ENCODE peak calls at places on chromosomes 5 and 9, in four cellular contexts. I, O, F and E are unnamed samples.

GRCh38 chr9:83327750-83328622 is 210.2 kb downstream of the FRMD3 start:
- DNase-seq in F (no peak), I (no peak), O (no peak), E (no peak)

GRCh38 chr9:8845808-8846207 is 1046.2 kb upstream of the DMAC1 start:
- DNase-seq in O (no peak), I (no peak), F (no peak), E (no peak)

GRCh38 chr5:125044491-125045282 is 298.2 kb upstream of the ZNF608 start:
- DNase-seq in F (no peak), I (no peak), O (no peak), E (no peak)

GRCh38 chr5:154202379-154203260 is 12.1 kb downstream of the GALNT10 start:
- DNase-seq in O (peak), F (no peak), I (no peak), E (no peak)

GRCh38 chr5:80246995-80247729 is 8.7 kb downstream of the SERINC5 start:
- DNase-seq in O (no peak), I (peak), F (peak), E (peak)

GRCh38 chr9:27701664-27702063 is 128.4 kb upstream of the C9orf72 start:
- DNase-seq in O (no peak), I (no peak), F (no peak), E (no peak)

GRCh38 chr9:75780185-75780584 is 110.3 kb upstream of the PCSK5 start:
- DNase-seq in O (no peak), I (no peak), F (no peak), E (no peak)

GRCh38 chr9:104914458-104914857 is 13.5 kb downstream of the ABCA1 start:
- DNase-seq in F (no peak), O (no peak), I (no peak), E (no peak)

GRCh38 chr9:113012492-113012891 is 500 bp upstream of the ZNF883 start:
- DNase-seq in I (no peak), F (no peak), O (no peak), E (no peak)

GRCh38 chr9:97986466-97986865 is 3.3 kb downstream of the ANP32B start:
- DNase-seq in F (no peak), O (no peak), I (no peak), E (peak)

GRCh38 chr5:6551287-6551954 is 81.4 kb downstream of the NSUN2 start:
- DNase-seq in I (no peak), F (peak), O (no peak), E (no peak)

GRCh38 chr5:133051547-133052316 is at the start of gene HSPA4:
- DNase-seq in O (peak), I (peak), F (peak), E (peak)

GRCh38 chr5:39629946-39630345 is 205.2 kb upstream of the DAB2 start:
- DNase-seq in I (no peak), O (no peak), F (no peak), E (no peak)

GRCh38 chr5:14595189-14595588 is 13.6 kb downstream of the OTULINL start:
- DNase-seq in O (peak), I (no peak), F (no peak), E (no peak)

GRCh38 chr5:172624996-172625939 is 15.8 kb upstream of the NEURL1B start:
- DNase-seq in I (no peak), F (no peak), O (no peak), E (no peak)

GRCh38 chr5:179241175-179241574 is 104.1 kb downstream of the ADAMTS2 start:
- DNase-seq in F (peak), O (no peak), I (no peak), E (no peak)

GRCh38 chr5:57185301-57185700 is 11.4 kb downstream of the GPBP1 start:
- DNase-seq in O (no peak), F (no peak), I (no peak), E (no peak)

GRCh38 chr5:146813748-146814147 is 64.8 kb downstream of the PPP2R2B start:
- DNase-seq in I (no peak), F (no peak), O (no peak), E (no peak)

GRCh38 chr5:32711693-32712462 is 757 bp downstream of the NPR3 start:
- DNase-seq in F (peak), I (peak), O (no peak), E (peak)

GRCh38 chr9:113427629-113428028 is 17.1 kb downstream of the C9orf43 start:
- DNase-seq in I (no peak), O (no peak), F (peak), E (peak)

GRCh38 chr5:103542441-103542840 is 20.1 kb downstream of the NUDT12 start:
- DNase-seq in I (no peak), O (no peak), F (no peak), E (no peak)

GRCh38 chr9:135326633-135327152 is 152.9 kb upstream of the PPP1R26 start:
- DNase-seq in O (no peak), I (no peak), F (no peak), E (no peak)

GRCh38 chr5:3266861-3267260 is 328.8 kb upstream of the IRX1 start:
- DNase-seq in O (no peak), I (no peak), F (no peak), E (no peak)

GRCh38 chr9:127506117-127506813 is 55.0 kb downstream of the LRSAM1 start:
- DNase-seq in I (no peak), F (no peak), O (no peak), E (no peak)

GRCh38 chr9:107484117-107484723 is 5.3 kb downstream of the KLF4 start:
- DNase-seq in I (peak), F (peak), O (no peak), E (peak)

GRCh38 chr5:171953860-171954701 is 52.4 kb downstream of the FBXW11 start:
- DNase-seq in O (no peak), F (peak), I (peak), E (peak)

GRCh38 chr9:126388964-126389363 is 62.3 kb downstream of the MVB12B start:
- DNase-seq in I (no peak), O (no peak), F (no peak), E (no peak)

GRCh38 chr5:174755103-174755502 is 30.7 kb downstream of the MSX2 start:
- DNase-seq in O (no peak), I (no peak), F (peak), E (no peak)

GRCh38 chr5:154400678-154401077 is 45.1 kb upstream of the SAP30L start:
- DNase-seq in O (no peak), F (no peak), I (no peak), E (no peak)

GRCh38 chr5:155885199-155885598 is 441.8 kb upstream of the SGCD start:
- DNase-seq in O (no peak), F (no peak), I (no peak), E (no peak)

GRCh38 chr9:31137850-31138160 is 1246.6 kb upstream of the ACO1 start:
- DNase-seq in I (no peak), F (peak), O (no peak), E (peak)

GRCh38 chr5:85646641-85647040 is 971.1 kb upstream of the COX7C start:
- DNase-seq in F (no peak), I (no peak), O (no peak), E (no peak)

GRCh38 chr5:115455241-115455640 is 89.3 kb downstream of the FEM1C start:
- DNase-seq in F (peak), O (no peak), I (no peak), E (no peak)

GRCh38 chr9:127572961-127573727 is 38.9 kb upstream of the STXBP1 start:
- DNase-seq in F (peak), I (no peak), O (no peak), E (no peak)

GRCh38 chr5:92544042-92544441 is 1037.0 kb downstream of the NR2F1-AS1 start:
- DNase-seq in F (peak), I (no peak), O (no peak), E (no peak)

GRCh38 chr9:129550199-129550839 is 70.6 kb downstream of the C9orf50 start:
- DNase-seq in F (peak), I (peak), O (no peak), E (no peak)

GRCh38 chr9:136693490-136694162 is 6.4 kb upstream of the AGPAT2 start:
- DNase-seq in O (no peak), F (no peak), I (peak), E (peak)

GRCh38 chr5:23763170-23763569 is 255.8 kb downstream of the PRDM9 start:
- DNase-seq in O (no peak), I (no peak), F (no peak), E (no peak)

GRCh38 chr9:134681061-134681661 is 39.6 kb downstream of the COL5A1 start:
- DNase-seq in O (no peak), F (no peak), I (no peak), E (no peak)